ENCODE peak calls at places on chromosome 5, in six cellular contexts. M, C, S, H, U and Z are unnamed samples.
A peak's percentile ranks its signal among the peaks of the same experiment; 100 is the strongest.

GRCh38 chr5:150434502-150434901 is 15.0 kb downstream of the RPS14 start:
- DNase-seq in H (no peak), U (no peak), C (no peak), S (no peak), M (no peak), Z (peak; percentile 56)

GRCh38 chr5:32523625-32524024 is 61.7 kb upstream of the SUB1 start:
- DNase-seq in S (no peak), U (no peak), H (no peak), C (no peak), M (no peak), Z (no peak)

GRCh38 chr5:169290895-169291294 is 10.0 kb downstream of the SLIT3 start:
- DNase-seq in M (no peak), C (no peak), S (no peak), U (no peak), H (no peak), Z (no peak)

GRCh38 chr5:98930972-98931762 is 2.4 kb upstream of the CHD1 start:
- DNase-seq in S (no peak), M (no peak), H (no peak), C (no peak), U (no peak), Z (no peak)

GRCh38 chr5:150601774-150602345 is 38.6 kb upstream of the SYNPO start:
- DNase-seq in M (no peak), U (peak; percentile 7), S (no peak), C (no peak), H (no peak), Z (no peak)

GRCh38 chr5:180825768-180826525 is 23.3 kb upstream of the MGAT1 start:
- DNase-seq in M (no peak), U (no peak), S (peak; percentile 94), H (peak; percentile 82), C (no peak), Z (peak; percentile 56)

GRCh38 chr5:115086473-115086872 is 83.2 kb downstream of the TRIM36 start:
- DNase-seq in U (no peak), H (no peak), S (no peak), M (no peak), C (no peak), Z (no peak)

GRCh38 chr5:127094161-127094560 is 20.9 kb upstream of the C5orf63 start:
- DNase-seq in U (no peak), C (no peak), S (no peak), M (no peak), H (no peak), Z (no peak)

GRCh38 chr5:39665328-39665727 is 240.5 kb upstream of the DAB2 start:
- DNase-seq in U (no peak), C (no peak), H (no peak), M (no peak), S (no peak), Z (no peak)

GRCh38 chr5:34480810-34481528 is 175.2 kb upstream of the RAI14 start:
- DNase-seq in H (no peak), U (no peak), M (no peak), C (no peak), S (no peak), Z (no peak)

GRCh38 chr5:75617746-75618352 is 6.6 kb downstream of the ANKDD1B start:
- DNase-seq in S (no peak), C (no peak), M (no peak), H (no peak), U (no peak), Z (no peak)

GRCh38 chr5:151264113-151264512 is 11.1 kb downstream of the GM2A start:
- DNase-seq in M (no peak), H (no peak), C (no peak), U (no peak), S (no peak), Z (no peak)

GRCh38 chr5:181189363-181189961 is 15.5 kb downstream of the TRIM7 start:
- DNase-seq in H (no peak), M (no peak), S (no peak), C (no peak), U (no peak), Z (no peak)

GRCh38 chr5:10702911-10703491 is 58.0 kb downstream of the DAP start:
- DNase-seq in U (no peak), H (peak; percentile 69), S (no peak), C (peak; percentile 43), M (no peak), Z (no peak)

GRCh38 chr5:45042283-45042682 is 233.5 kb downstream of the MRPS30 start:
- DNase-seq in H (no peak), C (no peak), S (no peak), U (no peak), M (no peak), Z (no peak)

GRCh38 chr5:148880696-148881095 is 54.3 kb downstream of the ADRB2 start:
- DNase-seq in C (no peak), U (no peak), H (no peak), S (no peak), M (no peak), Z (no peak)

GRCh38 chr5:11300736-11301135 is 539.7 kb upstream of the DAP start:
- DNase-seq in S (no peak), C (no peak), U (no peak), H (no peak), M (no peak), Z (no peak)

GRCh38 chr5:1067141-1068121 is 44.4 kb downstream of the SLC12A7 start:
- DNase-seq in C (no peak), H (no peak), M (no peak), S (no peak), U (no peak), Z (no peak)

GRCh38 chr5:1068204-1068894 is 43.5 kb downstream of the SLC12A7 start:
- DNase-seq in M (no peak), H (no peak), U (no peak), S (no peak), C (no peak), Z (no peak)

GRCh38 chr5:1065143-1065750 is 46.6 kb downstream of the SLC12A7 start:
- DNase-seq in M (no peak), H (no peak), S (no peak), C (no peak), U (no peak), Z (no peak)

GRCh38 chr5:1065891-1066650 is 45.8 kb downstream of the SLC12A7 start:
- DNase-seq in S (no peak), M (no peak), H (no peak), C (no peak), U (no peak), Z (no peak)

DNA sequence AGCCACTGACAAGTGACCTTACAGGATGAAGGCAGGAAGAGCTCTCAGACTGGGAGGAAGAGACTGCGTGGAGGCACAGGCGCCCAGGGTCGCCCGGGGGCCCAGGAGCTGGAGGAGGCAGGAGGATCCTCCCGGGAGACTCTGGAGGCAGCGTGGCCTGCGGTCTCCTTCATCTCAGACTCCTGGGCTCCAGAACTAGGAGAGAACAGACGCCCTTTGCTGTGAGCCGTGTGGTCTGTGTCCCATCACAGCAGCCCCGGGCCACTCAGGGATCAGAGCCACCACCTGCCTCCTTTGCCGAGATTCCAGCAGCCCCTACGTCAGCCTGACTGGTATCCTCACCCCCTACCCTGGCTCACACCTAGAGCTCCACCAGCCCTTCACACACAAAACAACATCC is 45.2 kb downstream of the SLC12A7 start:
- DNase-seq in C (no peak), M (no peak), H (no peak), U (no peak), S (no peak), Z (no peak)
- H3K4me3 ChIP-seq in C (no peak overlapping the region), M (no peak overlapping the region), H (no peak overlapping the region), U (no peak overlapping the region), S (no peak overlapping the region), Z (no peak overlapping the region)

DNA sequence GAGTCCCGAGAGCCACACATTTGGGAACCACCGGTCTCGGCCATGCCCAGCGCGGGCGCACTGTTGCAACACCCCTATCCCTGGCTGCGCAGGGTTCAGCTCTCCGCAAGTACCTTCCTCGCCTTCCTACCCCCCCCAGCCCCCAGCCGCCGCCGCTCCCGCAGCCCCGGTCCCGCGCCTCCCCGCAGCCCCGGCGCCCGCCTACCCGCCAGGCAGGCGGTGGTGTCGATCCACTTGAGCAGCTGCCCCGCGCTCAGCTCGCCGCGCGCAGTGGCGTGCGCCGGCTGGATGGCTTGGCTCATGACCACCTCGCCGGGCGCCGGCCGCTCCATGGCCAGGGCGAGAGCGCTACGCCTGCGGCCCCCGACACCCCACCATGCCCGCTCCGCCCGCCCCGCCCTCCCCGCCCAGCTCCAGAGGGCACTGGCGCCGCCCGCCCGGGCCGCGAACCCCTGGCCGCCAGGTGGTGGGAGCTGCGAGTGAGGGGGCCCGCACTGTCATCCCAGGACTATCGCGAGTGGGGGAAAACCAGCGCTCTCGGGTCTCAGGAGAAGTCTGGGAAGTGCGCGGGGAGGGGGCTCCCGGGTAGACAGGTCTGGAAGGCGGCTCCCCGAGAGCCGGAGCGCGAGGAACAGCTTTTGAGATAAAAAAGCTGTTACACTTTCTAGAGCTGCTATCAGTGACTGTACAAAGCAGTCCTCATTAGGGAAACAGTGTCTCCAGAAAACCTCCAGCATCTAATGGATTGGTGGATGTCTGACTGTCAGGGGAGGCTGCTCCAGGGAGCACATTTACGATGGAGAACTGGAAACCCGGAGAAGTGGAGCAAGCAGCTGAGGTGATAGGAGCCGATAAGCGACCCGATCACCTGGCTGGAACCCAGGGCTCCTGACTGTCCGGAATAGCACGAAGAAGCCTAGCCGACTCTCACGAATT is at the start of gene ACOT12:
- DNase-seq in M (no peak), C (no peak), H (no peak), U (no peak), S (no peak), Z (no peak)
- H3K4me3 ChIP-seq in M (peak within 1 kb of the TSS; percentile 73), C (peak within 1 kb of the TSS; percentile 15), H (peak within 1 kb of the TSS; percentile 42), U (peak within 1 kb of the TSS; percentile 75), S (peak within 1 kb of the TSS; percentile 47), Z (peak within 1 kb of the TSS; percentile 44)

GRCh38 chr5:170504598-170505266 is 912 bp downstream of the KCNIP1 start:
- DNase-seq in S (no peak), C (no peak), M (no peak), U (no peak), H (no peak), Z (no peak)
- H3K4me3 ChIP-seq in S (peak overlapping the region; percentile 57), C (no peak overlapping the region), M (no peak overlapping the region), U (peak overlapping the region; percentile 44), H (no peak overlapping the region), Z (no peak overlapping the region)

GRCh38 chr5:134584662-134585061 is 48.0 kb downstream of the SAR1B start:
- DNase-seq in U (no peak), S (no peak), C (no peak), H (no peak), M (no peak), Z (no peak)

GRCh38 chr5:134583821-134584220 is 48.8 kb downstream of the SAR1B start:
- DNase-seq in H (no peak), S (no peak), C (no peak), U (no peak), M (no peak), Z (no peak)

GRCh38 chr5:134582941-134583340 is 49.7 kb downstream of the SAR1B start:
- DNase-seq in U (no peak), S (no peak), M (no peak), C (no peak), H (no peak), Z (no peak)

GRCh38 chr5:134585966-134586365 is 46.7 kb downstream of the SAR1B start:
- DNase-seq in S (no peak), H (no peak), C (no peak), U (no peak), M (no peak), Z (no peak)

DNA sequence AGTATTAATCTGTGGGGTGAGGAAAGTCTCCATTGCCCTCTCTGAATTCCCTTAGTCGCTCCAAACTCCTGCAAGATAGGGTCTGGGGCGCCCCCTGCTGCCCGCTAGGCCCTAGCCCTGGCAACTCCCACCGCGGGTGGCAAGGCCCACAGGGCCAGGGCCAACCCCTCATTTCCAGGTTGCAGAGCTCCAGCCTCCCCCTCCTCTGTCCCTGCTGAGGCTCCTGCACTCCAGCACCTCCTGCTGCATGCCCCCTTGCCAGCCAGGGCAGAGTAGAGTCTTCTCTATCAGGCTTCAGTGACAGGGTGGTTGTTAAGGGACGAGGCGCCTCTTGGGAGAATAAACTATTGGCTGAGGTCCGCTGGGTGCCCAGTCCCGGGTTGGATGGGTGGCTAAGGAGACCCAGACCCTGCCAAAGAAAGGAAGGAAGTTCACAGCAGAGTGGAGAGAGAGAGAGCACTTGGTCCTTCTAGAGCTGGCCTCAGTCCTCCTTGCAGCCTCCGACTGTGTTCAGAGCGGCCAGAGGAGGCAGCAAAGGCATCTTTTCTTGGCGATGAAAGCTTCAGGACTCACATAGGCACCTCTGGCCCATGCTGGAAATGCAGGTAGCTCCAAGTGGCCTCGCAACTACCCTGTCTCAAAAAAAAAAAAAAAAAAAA is 45.6 kb downstream of the SAR1B start:
- DNase-seq in S (no peak), M (peak; percentile 89), C (peak; percentile 79), H (peak; percentile 51), U (no peak), Z (peak; percentile 14)
- H3K4me3 ChIP-seq in S (no peak overlapping the region), M (no peak overlapping the region), C (no peak overlapping the region), H (no peak overlapping the region), U (peak overlapping the region; percentile 46), Z (no peak overlapping the region)